ENCODE peak calls at places on chromosomes 13 and 19, in six cellular contexts. R is astrocyte, B is GM23338, L is K562, W is keratinocyte, D is MM.1S. X is an unnamed sample.

GRCh38 chr13:20191311-20191901 is 1.3 kb downstream of the GJB2 start:
- DNase-seq in R (no peak), B (peak), L (no peak), W (no peak), D (no peak), X (no peak)

GRCh38 chr19:14149509-14149994 is 13.2 kb upstream of the ASF1B start:
- DNase-seq in R (no peak), B (peak), L (no peak), W (no peak), D (peak), X (no peak)

GRCh38 chr19:50507376-50507775 is 3.6 kb downstream of the JOSD2 start:
- DNase-seq in R (no peak), B (no peak), L (no peak), W (no peak), D (no peak), X (no peak)

GRCh38 chr13:40490086-40490723 is 176.2 kb downstream of the FOXO1 start:
- DNase-seq in R (no peak), B (no peak), L (no peak), W (no peak), D (no peak), X (no peak)

GRCh38 chr13:42524487-42525034 is 49.4 kb upstream of the TNFSF11 start:
- DNase-seq in R (no peak), B (no peak), L (no peak), W (no peak), D (no peak), X (no peak)

GRCh38 chr19:40501599-40501998 is 34.8 kb downstream of the SPTBN4 start:
- DNase-seq in R (no peak), B (no peak), L (no peak), W (no peak), D (no peak), X (no peak)

GRCh38 chr19:51709575-51709974 is 14.2 kb downstream of the HAS1 start:
- DNase-seq in R (no peak), B (no peak), L (no peak), W (no peak), D (no peak), X (no peak)

GRCh38 chr13:27489456-27489855 is 39.1 kb upstream of the MTIF3 start:
- DNase-seq in R (no peak), B (no peak), L (no peak), W (no peak), D (no peak), X (no peak)

GRCh38 chr13:99590519-99591011 is 89.3 kb downstream of the TM9SF2 start:
- DNase-seq in R (peak), B (no peak), L (no peak), W (no peak), D (no peak), X (peak)

GRCh38 chr13:48038763-48039162 is 1.2 kb downstream of the NUDT15 start:
- DNase-seq in R (no peak), B (peak), L (no peak), W (no peak), D (no peak), X (peak)

GRCh38 chr13:35996360-35996759 is 134.8 kb downstream of the DCLK1 start:
- DNase-seq in R (no peak), B (no peak), L (no peak), W (no peak), D (no peak), X (no peak)

GRCh38 chr13:23570931-23571330 is 719 bp downstream of the TNFRSF19 start:
- DNase-seq in R (peak), B (no peak), L (no peak), W (no peak), D (no peak), X (no peak)

GRCh38 chr13:43411741-43412140 is 375.0 kb downstream of the ENOX1 start:
- DNase-seq in R (peak), B (no peak), L (no peak), W (no peak), D (no peak), X (no peak)

GRCh38 chr19:37914908-37915307 is 7.9 kb downstream of the SIPA1L3 start:
- DNase-seq in R (no peak), B (no peak), L (no peak), W (no peak), D (peak), X (no peak)

GRCh38 chr19:12648088-12648487 is 18.5 kb downstream of the MAN2B1 start:
- DNase-seq in R (no peak), B (peak), L (peak), W (no peak), D (no peak), X (no peak)

GRCh38 chr13:95740921-95741320 is 64.0 kb downstream of the DNAJC3 start:
- DNase-seq in R (no peak), B (no peak), L (no peak), W (no peak), D (no peak), X (no peak)

GRCh38 chr19:11191273-11191755 is 6.0 kb downstream of the KANK2 start:
- DNase-seq in R (peak), B (peak), L (peak), W (no peak), D (no peak), X (peak)

GRCh38 chr13:39149896-39150295 is 111.6 kb downstream of the NHLRC3 start:
- DNase-seq in R (no peak), B (no peak), L (no peak), W (no peak), D (no peak), X (no peak)

GRCh38 chr19:56144396-56144795 is 3.3 kb downstream of the ZNF444 start:
- DNase-seq in R (no peak), B (no peak), L (no peak), W (no peak), D (no peak), X (no peak)

GRCh38 chr19:55196803-55197202 is 12.5 kb downstream of the PTPRH start:
- DNase-seq in R (no peak), B (peak), L (no peak), W (no peak), D (no peak), X (peak)

GRCh38 chr13:67438465-67438864 is 208.3 kb upstream of the PCDH9 start:
- DNase-seq in R (no peak), B (peak), L (no peak), W (no peak), D (no peak), X (no peak)

GRCh38 chr13:42215578-42216421 is 56.2 kb upstream of the AKAP11 start:
- DNase-seq in R (peak), B (peak), L (peak), W (no peak), D (peak), X (peak)

GRCh38 chr19:30225615-30226463 is 146.3 kb upstream of the ZNF536 start:
- DNase-seq in R (no peak), B (peak), L (no peak), W (no peak), D (no peak), X (no peak)
- TF ChIP-seq EZH2 in R (no peak), B (no peak), L (no peak), W (no peak), D (no peak), X (peak)

GRCh38 chr13:113842336-113843062 is 21.4 kb downstream of the GAS6 start:
- DNase-seq in R (no peak), B (no peak), L (no peak), W (no peak), D (no peak), X (no peak)

GRCh38 chr13:113839536-113840204 is 24.2 kb downstream of the GAS6 start:
- DNase-seq in R (no peak), B (no peak), L (no peak), W (no peak), D (no peak), X (no peak)

GRCh38 chr13:113838711-113839201 is 25.1 kb downstream of the GAS6 start:
- DNase-seq in R (no peak), B (no peak), L (no peak), W (no peak), D (no peak), X (no peak)

GRCh38 chr13:113841355-113841653 is 22.6 kb downstream of the GAS6 start:
- DNase-seq in R (no peak), B (no peak), L (no peak), W (no peak), D (no peak), X (no peak)

GRCh38 chr13:113840541-113841354 is 23.1 kb downstream of the GAS6 start:
- DNase-seq in R (no peak), B (no peak), L (no peak), W (no peak), D (no peak), X (no peak)
- H3K27ac ChIP-seq in R (no peak), B (no peak), L (no peak), W (peak), D (no peak), X (no peak)

GRCh38 chr13:52848455-52849190 is at the start of gene PCDH8:
- DNase-seq in R (no peak), B (peak), L (no peak), W (no peak), D (no peak), X (no peak)

GRCh38 chr13:52846567-52847321 is 1.7 kb downstream of the PCDH8 start:
- DNase-seq in R (peak), B (peak), L (no peak), W (no peak), D (no peak), X (peak)

GRCh38 chr13:52847322-52847681 is 1.1 kb downstream of the PCDH8 start:
- DNase-seq in R (no peak), B (no peak), L (no peak), W (no peak), D (no peak), X (no peak)

GRCh38 chr13:52845766-52846566 is 2.5 kb downstream of the PCDH8 start:
- DNase-seq in R (no peak), B (peak), L (no peak), W (no peak), D (no peak), X (no peak)

DNA sequence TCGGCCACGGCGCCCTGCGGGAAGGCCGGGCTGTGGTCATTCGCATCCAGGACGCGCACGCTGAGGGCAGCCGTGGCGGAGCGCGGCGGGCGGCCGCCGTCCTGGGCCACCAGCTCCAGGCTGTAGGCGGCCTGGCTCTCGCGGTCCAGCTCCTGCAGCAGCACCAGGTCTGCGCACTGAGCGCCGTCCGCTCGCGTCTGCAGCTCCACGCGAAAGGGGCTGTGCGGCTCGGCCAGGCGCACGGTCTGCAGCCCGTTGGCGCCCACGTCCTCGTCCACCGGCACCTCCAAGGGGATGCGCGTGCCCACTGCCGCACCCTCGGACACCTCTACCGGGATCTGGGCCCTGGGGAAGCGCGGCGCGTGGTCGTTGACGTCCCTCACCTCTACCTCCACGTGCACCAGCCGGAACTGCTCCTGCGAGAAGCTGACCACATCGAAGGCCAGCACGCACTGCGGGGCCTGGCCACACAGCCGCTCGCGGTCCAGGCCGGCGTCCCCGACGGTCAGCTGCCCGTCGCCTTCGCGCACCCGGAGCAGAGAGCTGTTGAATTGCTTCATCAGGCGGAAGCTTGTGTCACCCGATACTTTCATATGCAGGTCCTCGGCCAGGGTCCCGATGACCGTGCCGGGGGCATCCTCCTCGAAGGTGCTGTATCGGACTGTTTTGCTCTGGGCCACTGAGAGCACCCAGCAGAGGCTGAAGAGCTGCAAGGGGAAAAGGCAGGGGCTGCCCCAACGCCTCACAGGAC is 583 bp downstream of the PCDH8 start:
- DNase-seq in R (no peak), B (peak), L (no peak), W (no peak), D (no peak), X (no peak)
- TF ChIP-seq EZH2 in R (peak), B (peak), L (no peak), W (peak), D (no peak), X (peak)

DNA sequence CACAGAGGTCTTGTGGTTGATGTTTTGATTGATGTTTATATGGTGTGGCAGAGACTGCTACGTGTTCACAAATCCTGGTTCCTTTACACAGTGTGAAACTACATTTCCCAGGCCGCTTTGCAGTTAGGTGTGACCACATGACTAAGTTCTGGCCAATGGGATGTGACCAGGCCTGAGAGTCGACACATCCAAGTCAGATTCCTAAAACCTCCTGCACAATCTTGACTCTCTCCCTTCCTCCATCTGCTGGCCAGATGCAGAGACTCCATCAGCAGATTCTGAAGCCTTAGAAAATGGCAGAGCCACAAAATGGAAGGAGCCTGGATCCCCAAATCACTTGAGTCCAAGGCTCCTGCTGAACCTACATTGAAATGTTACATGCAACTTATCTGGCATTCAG is 12.6 kb downstream of the CD37 start:
- DNase-seq in R (peak), B (peak), L (peak), W (no peak), D (no peak), X (peak)
- H3K27ac ChIP-seq in R (no peak), B (no peak), L (no peak), W (no peak), D (no peak), X (no peak)

GRCh38 chr13:57631607-57632275 is at the start of gene PCDH17:
- DNase-seq in R (peak), B (peak), L (no peak), W (no peak), D (peak), X (no peak)
- TF ChIP-seq EZH2 in R (no peak), B (peak), L (no peak), W (peak), D (no peak), X (no peak)

GRCh38 chr19:38956264-38956663 is 19.3 kb downstream of the FBXO17 start:
- DNase-seq in R (no peak), B (no peak), L (no peak), W (no peak), D (no peak), X (no peak)

GRCh38 chr19:38949580-38950367 is 19.0 kb downstream of the MRPS12 start:
- DNase-seq in R (peak), B (peak), L (no peak), W (no peak), D (no peak), X (peak)

GRCh38 chr19:38951187-38951586 is 20.4 kb downstream of the MRPS12 start:
- DNase-seq in R (no peak), B (no peak), L (no peak), W (no peak), D (no peak), X (no peak)

GRCh38 chr19:38953677-38954076 is 21.9 kb downstream of the FBXO17 start:
- DNase-seq in R (no peak), B (no peak), L (no peak), W (no peak), D (no peak), X (no peak)

GRCh38 chr19:38952395-38953165 is 21.8 kb downstream of the MRPS12 start:
- DNase-seq in R (no peak), B (peak), L (no peak), W (no peak), D (peak), X (no peak)
- H3K27ac ChIP-seq in R (no peak), B (peak), L (no peak), W (no peak), D (no peak), X (no peak)

GRCh38 chr13:25372275-25373081 is 704 bp downstream of the ATP8A2 start:
- DNase-seq in R (no peak), B (peak), L (peak), W (no peak), D (no peak), X (no peak)
- TF ChIP-seq EZH2 in R (peak), B (no peak), L (no peak), W (peak), D (no peak), X (peak)

GRCh38 chr13:49302222-49302621 is 54.5 kb downstream of the CDADC1 start:
- DNase-seq in R (no peak), B (no peak), L (no peak), W (no peak), D (no peak), X (no peak)
- H3K27ac ChIP-seq in R (no peak), B (no peak), L (no peak), W (no peak), D (no peak), X (no peak)

DNA sequence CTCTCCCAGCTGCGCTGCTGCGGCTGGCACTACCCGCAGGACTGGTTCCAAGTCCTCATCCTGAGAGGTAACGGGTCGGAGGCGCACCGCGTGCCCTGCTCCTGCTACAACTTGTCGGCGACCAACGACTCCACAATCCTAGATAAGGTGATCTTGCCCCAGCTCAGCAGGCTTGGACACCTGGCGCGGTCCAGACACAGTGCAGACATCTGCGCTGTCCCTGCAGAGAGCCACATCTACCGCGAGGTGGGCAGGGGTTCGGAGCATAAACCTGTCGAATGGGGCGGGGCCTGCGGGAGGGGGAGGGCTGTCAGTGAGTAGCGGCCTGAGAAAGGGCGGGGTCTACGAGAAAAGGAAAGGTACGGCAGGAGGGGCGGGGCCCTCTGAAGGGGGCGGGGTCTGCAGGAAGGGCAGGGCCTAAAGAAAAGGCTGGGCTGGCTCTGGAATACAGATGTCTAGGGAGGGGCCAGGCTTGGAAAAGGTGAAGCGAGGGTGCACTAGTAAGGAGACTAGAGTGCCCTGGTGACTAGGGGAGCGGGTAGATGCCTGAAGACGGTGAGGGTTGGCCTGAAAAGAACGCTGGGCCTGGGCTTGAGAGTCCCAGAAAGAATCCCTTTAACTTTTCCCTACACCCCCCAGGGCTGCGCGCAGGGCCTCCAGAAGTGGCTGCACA is 3.6 kb downstream of the CD37 start:
- DNase-seq in R (peak), B (peak), L (peak), W (peak), D (no peak), X (peak)
- TF ChIP-seq EZH2 in R (no peak), B (no peak), L (no peak), W (peak), D (no peak), X (no peak)

X was measured in mammary epithelial cell.